ENCODE peak calls at places on chromosomes 4 and X, in four cellular contexts. I is IMR-90, Y is astrocyte, P is stomach. E is an unnamed sample.

GRCh38 chr4:118941799-118942198 is 53.1 kb downstream of the SYNPO2 start:
- DNase-seq in I (peak; percentile 49), Y (peak; percentile 24), P (no peak), E (no peak)

GRCh38 chr4:158410272-158410671 is 111.4 kb upstream of the RXFP1 start:
- DNase-seq in I (peak; percentile 22), Y (no peak), P (no peak), E (no peak)

GRCh38 chr4:8461086-8461485 is 20.5 kb downstream of the TRMT44 start:
- DNase-seq in I (no peak), Y (no peak), P (no peak), E (no peak)

GRCh38 chr4:130336585-130337217 is 1240.7 kb downstream of the C4orf33 start:
- DNase-seq in I (peak; percentile 20), Y (peak; percentile 9), P (no peak), E (no peak)

GRCh38 chr4:82584921-82585320 is 23.1 kb upstream of the TMEM150C start:
- DNase-seq in I (no peak), Y (no peak), P (no peak), E (no peak)

GRCh38 chrX:24651783-24652182 is 4.6 kb upstream of the PCYT1B start:
- DNase-seq in I (no peak), Y (no peak), P (no peak), E (no peak)

GRCh38 chr4:162683659-162684370 is 482.9 kb downstream of the NAF1 start:
- DNase-seq in I (no peak), Y (peak; percentile 62), P (no peak), E (no peak)

GRCh38 chr4:101987623-101988243 is 197.2 kb downstream of the BANK1 start:
- DNase-seq in I (no peak), Y (no peak), P (no peak), E (no peak)

GRCh38 chr4:26161030-26161824 is 159.6 kb upstream of the RBPJ start:
- DNase-seq in I (no peak), Y (no peak), P (no peak), E (no peak)

GRCh38 chrX:108167211-108167872 is 75.8 kb downstream of the ATG4A start:
- DNase-seq in I (peak; percentile 29), Y (peak; percentile 68), P (no peak), E (no peak)

GRCh38 chrX:50211510-50211909 is 6.9 kb downstream of the CCNB3 start:
- DNase-seq in I (peak; percentile 4), Y (no peak), P (no peak), E (peak; percentile 6)

GRCh38 chr4:151100517-151100916 is 1.1 kb downstream of the RPS3A start:
- DNase-seq in I (no peak), Y (no peak), P (no peak), E (no peak)

GRCh38 chr4:18571252-18571885 is 549.8 kb upstream of the LCORL start:
- DNase-seq in I (no peak), Y (no peak), P (no peak), E (no peak)

GRCh38 chrX:42755820-42756219 is 22.1 kb downstream of the PPP1R2C start:
- DNase-seq in I (peak; percentile 42), Y (peak; percentile 65), P (no peak), E (no peak)

GRCh38 chrX:72006461-72006860 is 95.8 kb downstream of the NHSL2 start:
- DNase-seq in I (no peak), Y (no peak), P (no peak), E (no peak)

GRCh38 chr4:176805155-176805554 is 12.4 kb upstream of the VEGFC start:
- DNase-seq in I (peak; percentile 66), Y (peak; percentile 36), P (no peak), E (no peak)

GRCh38 chrX:51148848-51149247 is 183.8 kb upstream of the NUDT10 start:
- DNase-seq in I (no peak), Y (no peak), P (no peak), E (peak; percentile 14)

GRCh38 chrX:107610667-107611066 is 17.6 kb upstream of the PRPS1 start:
- DNase-seq in I (peak; percentile 6), Y (no peak), P (no peak), E (no peak)

GRCh38 chr4:61374612-61374920 is 174.4 kb downstream of the ADGRL3 start:
- DNase-seq in I (peak; percentile 0), Y (peak; percentile 72), P (no peak), E (no peak)

GRCh38 chr4:53591372-53591892 is at the start of gene LNX1:
- DNase-seq in I (no peak), Y (no peak), P (peak; percentile 96), E (peak; percentile 28)
- TF ChIP-seq CTCF in I (no peak), Y (no peak), P (no peak), E (no peak)

GRCh38 chr4:89482248-89482647 is 174.6 kb upstream of the GPRIN3 start:
- DNase-seq in I (peak; percentile 53), Y (peak; percentile 14), P (no peak), E (no peak)

GRCh38 chr4:89482926-89483595 is 175.5 kb upstream of the GPRIN3 start:
- DNase-seq in I (no peak), Y (no peak), P (no peak), E (no peak)

GRCh38 chr4:89486673-89487072 is 179.1 kb upstream of the GPRIN3 start:
- DNase-seq in I (no peak), Y (no peak), P (no peak), E (no peak)

GRCh38 chr4:89489338-89489771 is 181.8 kb upstream of the GPRIN3 start:
- DNase-seq in I (no peak), Y (no peak), P (no peak), E (peak; percentile 9)

GRCh38 chr4:89486042-89486441 is 178.4 kb upstream of the GPRIN3 start:
- DNase-seq in I (peak; percentile 55), Y (peak; percentile 8), P (no peak), E (no peak)
- TF ChIP-seq CTCF in I (peak; percentile 79), Y (peak; percentile 13), P (no peak), E (no peak)

DNA sequence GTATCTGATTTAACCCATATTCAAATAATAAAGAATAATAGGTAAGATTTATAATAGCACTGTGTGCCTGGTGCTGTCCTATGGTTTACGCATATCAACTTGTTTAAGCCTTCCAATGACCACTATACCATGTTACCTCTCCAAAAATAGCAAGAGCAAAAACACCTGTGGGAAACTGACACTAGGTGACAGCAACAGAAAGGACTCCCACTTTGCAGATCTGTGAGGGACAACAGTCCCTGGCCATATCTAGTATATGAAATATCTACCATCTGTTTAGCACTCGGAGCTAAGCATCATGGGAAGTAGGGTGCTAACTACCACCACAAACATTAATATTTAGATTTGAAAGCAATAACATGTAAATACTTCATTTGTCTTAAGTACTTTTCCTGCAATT is 55.7 kb upstream of the TXK start:
- DNase-seq in I (no peak), Y (no peak), P (no peak), E (no peak)
- TF ChIP-seq CTCF in I (no peak), Y (no peak), P (no peak), E (no peak)

DNA sequence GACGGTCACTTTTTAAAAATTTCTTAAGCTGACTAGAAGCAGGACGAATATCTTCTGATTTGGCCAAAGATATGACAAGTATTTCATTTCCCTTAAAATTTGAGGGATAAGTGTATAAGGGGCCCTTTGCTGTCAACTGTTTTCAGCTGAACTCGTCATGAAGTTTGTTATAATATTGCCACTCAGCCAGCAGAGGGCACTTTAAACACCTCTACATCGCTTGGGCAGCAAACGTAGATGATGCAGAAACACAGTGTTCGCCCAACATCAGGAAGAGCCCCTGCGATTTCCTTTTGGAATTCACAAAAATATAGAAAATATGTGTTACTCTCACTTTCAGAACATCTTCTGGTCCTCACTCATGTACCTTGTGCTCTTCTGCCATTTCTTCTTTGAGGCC is 435.7 kb upstream of the FMR1 start:
- DNase-seq in I (no peak), Y (no peak), P (no peak), E (peak; percentile 37)
- TF ChIP-seq CTCF in I (peak; percentile 12), Y (no peak), P (no peak), E (no peak)

GRCh38 chrX:7047951-7048350 is 99.6 kb upstream of the STS start:
- DNase-seq in I (no peak), Y (no peak), P (no peak), E (no peak)
- TF ChIP-seq CTCF in I (no peak), Y (no peak), P (no peak), E (no peak)

GRCh38 chrX:36856849-36857248 is 151.3 kb upstream of the FAM47C start:
- DNase-seq in I (peak; percentile 2), Y (no peak), P (no peak), E (no peak)
- TF ChIP-seq CTCF in I (peak; percentile 24), Y (no peak), P (no peak), E (no peak)

GRCh38 chrX:38138900-38139299 is 81.8 kb downstream of the SRPX start:
- DNase-seq in I (no peak), Y (no peak), P (no peak), E (peak; percentile 15)
- TF ChIP-seq CTCF in I (no peak), Y (no peak), P (no peak), E (no peak)

GRCh38 chr4:21452931-21453330 is 495.6 kb downstream of the KCNIP4 start:
- DNase-seq in I (no peak), Y (no peak), P (no peak), E (no peak)

GRCh38 chr4:21451032-21451431 is 497.5 kb downstream of the KCNIP4 start:
- DNase-seq in I (peak; percentile 4), Y (peak; percentile 81), P (no peak), E (no peak)

GRCh38 chr4:21450331-21450730 is 498.2 kb downstream of the KCNIP4 start:
- DNase-seq in I (no peak), Y (no peak), P (no peak), E (no peak)

DNA sequence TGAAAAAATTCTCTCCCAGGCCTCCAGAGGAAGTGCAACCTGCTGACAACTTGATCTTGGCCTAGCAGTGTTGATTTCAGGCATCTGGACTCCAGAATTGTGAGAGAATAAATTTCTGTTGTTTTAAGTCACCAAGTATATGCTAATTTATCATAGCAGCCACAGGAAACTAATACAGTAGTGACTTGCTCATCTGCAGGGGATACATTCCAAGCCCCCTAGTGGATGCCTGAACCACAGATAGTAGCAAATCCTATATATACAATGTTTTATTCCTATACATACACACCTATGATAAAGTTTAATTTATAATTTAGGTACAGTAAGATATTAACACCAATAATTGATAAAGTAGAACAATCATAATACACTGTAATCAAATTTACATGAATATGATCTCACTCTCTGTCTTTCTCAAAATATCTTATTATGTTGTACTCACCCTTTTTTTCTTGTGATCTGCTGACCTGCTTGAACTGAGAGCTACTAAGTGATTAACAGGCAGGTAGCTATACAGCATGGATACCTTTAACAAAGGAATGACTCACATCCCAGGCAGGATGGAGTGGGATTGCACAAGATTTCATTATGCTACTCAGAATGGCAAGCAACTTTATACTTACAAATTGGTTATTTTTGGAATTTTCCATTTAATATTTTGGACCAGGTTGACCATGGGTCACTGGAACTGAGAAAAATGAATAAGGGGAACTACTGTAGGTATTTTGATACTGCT is 501.1 kb downstream of the KCNIP4 start:
- DNase-seq in I (no peak), Y (no peak), P (no peak), E (no peak)
- TF ChIP-seq CTCF in I (no peak), Y (no peak), P (no peak), E (no peak)